ENCODE peak calls at places on chromosome 13, in four cellular contexts. Y is PC-3, X is lower leg skin, U is GM10248. R is an unnamed sample.

GRCh38 chr13:95523598-95523997 is 28.9 kb upstream of the CLDN10 start:
- DNase-seq in Y (no peak), X (no peak), U (no peak), R (no peak)

GRCh38 chr13:23709521-23709920 is 139.3 kb downstream of the TNFRSF19 start:
- DNase-seq in Y (peak; percentile 19), X (no peak), U (no peak), R (no peak)

GRCh38 chr13:99969934-99970760 is 1.4 kb downstream of the ZIC5 start:
- DNase-seq in Y (no peak), X (no peak), U (no peak), R (peak; percentile 65)

GRCh38 chr13:73622375-73622774 is 511.8 kb downstream of the KLF12 start:
- DNase-seq in Y (no peak), X (no peak), U (no peak), R (no peak)

GRCh38 chr13:96130818-96131217 is 40.9 kb downstream of the HS6ST3 start:
- DNase-seq in Y (no peak), X (no peak), U (no peak), R (no peak)

GRCh38 chr13:38166121-38166520 is 183.5 kb upstream of the UFM1 start:
- DNase-seq in Y (no peak), X (no peak), U (no peak), R (no peak)

GRCh38 chr13:77509221-77509620 is 26.3 kb upstream of the SCEL start:
- DNase-seq in Y (peak; percentile 58), X (no peak), U (no peak), R (no peak)

GRCh38 chr13:26518433-26519084 is 38.9 kb upstream of the WASF3 start:
- DNase-seq in Y (no peak), X (no peak), U (no peak), R (no peak)

GRCh38 chr13:34967851-34968562 is 25.9 kb downstream of the NBEA start:
- DNase-seq in Y (peak; percentile 51), X (no peak), U (no peak), R (no peak)

GRCh38 chr13:100665403-100665802 is 9.2 kb downstream of the TMTC4 start:
- DNase-seq in Y (no peak), X (no peak), U (no peak), R (no peak)

GRCh38 chr13:110114351-110114750 is 192.6 kb downstream of the COL4A1 start:
- DNase-seq in Y (peak; percentile 44), X (no peak), U (no peak), R (no peak)

GRCh38 chr13:32838985-32839384 is 177.2 kb upstream of the KL start:
- DNase-seq in Y (peak; percentile 56), X (no peak), U (peak; percentile 61), R (no peak)

GRCh38 chr13:32471187-32471922 is 43.4 kb upstream of the N4BP2L1 start:
- DNase-seq in Y (peak; percentile 6), X (no peak), U (no peak), R (no peak)

GRCh38 chr13:50713849-50714248 is 129.6 kb downstream of the DLEU7 start:
- DNase-seq in Y (peak; percentile 31), X (no peak), U (peak; percentile 32), R (no peak)

GRCh38 chr13:50574731-50575130 is 268.8 kb downstream of the DLEU7 start:
- DNase-seq in Y (no peak), X (no peak), U (no peak), R (no peak)

GRCh38 chr13:74839656-74840055 is 642.3 kb downstream of the TBC1D4 start:
- DNase-seq in Y (peak; percentile 48), X (no peak), U (no peak), R (no peak)

GRCh38 chr13:41562083-41562482 is 104.7 kb downstream of the RGCC start:
- DNase-seq in Y (no peak), X (peak; percentile 55), U (no peak), R (no peak)

GRCh38 chr13:76043882-76044281 is 407.8 kb downstream of the LMO7 start:
- DNase-seq in Y (no peak), X (no peak), U (no peak), R (no peak)

GRCh38 chr13:46361535-46361934 is 25.5 kb downstream of the RUBCNL start:
- DNase-seq in Y (peak; percentile 51), X (no peak), U (no peak), R (no peak)

GRCh38 chr13:108679989-108680388 is 50.6 kb downstream of the MYO16 start:
- DNase-seq in Y (no peak), X (no peak), U (no peak), R (no peak)

GRCh38 chr13:23881408-23881785 is 7.8 kb downstream of the MIPEP start:
- DNase-seq in Y (no peak), X (no peak), U (no peak), R (no peak)

GRCh38 chr13:109871018-109871370 is 84.6 kb upstream of the IRS2 start:
- DNase-seq in Y (peak; percentile 59), X (no peak), U (no peak), R (no peak)

DNA sequence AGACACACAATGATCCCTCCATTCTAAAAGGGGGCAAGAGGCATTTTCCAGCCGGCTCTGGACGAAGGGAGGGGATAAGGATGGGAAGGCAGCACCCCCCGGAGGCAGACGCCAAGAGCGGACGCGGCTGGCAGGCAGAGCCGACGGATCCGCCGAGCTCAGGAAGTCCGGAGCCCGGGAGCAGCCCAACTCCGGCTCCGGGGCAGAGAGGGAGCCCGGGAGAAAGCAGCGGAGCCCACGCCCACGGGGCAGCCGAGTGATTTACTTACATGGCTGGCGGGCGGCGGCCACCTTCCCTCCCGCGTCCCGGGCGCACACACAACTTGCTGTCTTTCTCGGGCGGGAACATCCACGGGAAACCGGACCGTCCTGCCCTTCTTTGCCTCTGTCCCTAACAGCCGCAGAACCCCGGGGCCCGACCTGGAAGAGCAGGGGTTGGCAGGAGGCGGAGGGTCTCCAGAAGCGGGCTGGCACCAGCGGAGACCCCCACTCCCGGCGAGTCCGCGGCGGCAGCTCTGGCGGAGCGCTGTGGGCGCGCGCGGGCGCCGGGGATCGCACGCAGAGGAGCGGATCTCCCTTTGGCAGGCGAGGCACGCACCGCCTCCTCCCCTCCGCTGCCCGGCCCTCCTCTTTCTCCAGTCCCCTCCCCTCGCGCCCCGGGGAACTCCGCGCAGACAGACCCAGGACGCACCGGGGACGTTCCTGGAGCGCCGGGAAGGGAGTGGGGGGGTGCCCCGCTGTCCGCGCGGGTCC is at the start of gene LHFPL6:
- DNase-seq in Y (peak; percentile 63), X (peak; percentile 73), U (peak; percentile 87), R (no peak)
- TF ChIP-seq CTCF in Y (peak; percentile 49), X (no peak), U (peak; percentile 25), R (peak; percentile 32)

GRCh38 chr13:80577285-80577684 is 236.4 kb upstream of the SPRY2 start:
- DNase-seq in Y (no peak), X (no peak), U (no peak), R (no peak)
- TF ChIP-seq CTCF in Y (no peak), X (no peak), U (no peak), R (no peak)

DNA sequence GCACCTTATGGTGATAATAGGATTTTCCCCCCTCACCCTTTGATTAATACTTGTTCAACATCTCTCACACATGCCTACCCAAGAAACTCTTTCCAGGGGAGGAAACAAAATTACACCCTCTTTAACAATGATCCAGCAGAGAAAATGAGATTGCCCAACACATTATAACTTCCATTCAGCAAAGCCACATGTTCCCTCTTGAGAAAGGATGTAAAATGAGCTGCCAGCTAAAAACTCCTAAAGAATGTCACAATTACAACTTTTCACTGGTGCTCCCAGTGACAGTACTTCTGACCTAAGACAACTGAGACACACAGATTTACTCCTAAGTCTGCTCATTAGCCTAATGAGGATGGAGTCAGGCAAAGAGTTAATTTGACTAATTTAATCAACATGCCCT is 621.4 kb downstream of the DIAPH3 start:
- DNase-seq in Y (no peak), X (no peak), U (no peak), R (no peak)
- TF ChIP-seq CTCF in Y (no peak), X (no peak), U (no peak), R (no peak)

GRCh38 chr13:92355213-92355612 is 871.4 kb upstream of the GPC6 start:
- DNase-seq in Y (peak; percentile 1), X (no peak), U (no peak), R (no peak)
- TF ChIP-seq CTCF in Y (peak; percentile 33), X (no peak), U (no peak), R (peak; percentile 47)

R was measured in D721Med.